ENCODE peak calls at places on chromosomes 3 and 15, in ten cellular contexts. R is uterus, J is tibial nerve, L is cardiac muscle cell, D is endodermal cell, K is colonic mucosa, F is thoracic aorta, Z is sigmoid colon, M is ovary, S is BE2C. O is an unnamed sample.
A peak's percentile ranks its signal among the peaks of the same experiment; 100 is the strongest.

GRCh38 chr15:83733206-83733605 is 79.3 kb downstream of the ADAMTSL3 start:
- DNase-seq in J (no peak), Z (no peak), L (peak; percentile 80), S (no peak), D (peak; percentile 57), K (no peak), F (no peak), M (no peak), R (no peak), O (no peak)

GRCh38 chr3:26369133-26369532 is 253.4 kb upstream of the LRRC3B start:
- DNase-seq in L (no peak), S (no peak), M (no peak), D (peak; percentile 64), J (no peak), R (no peak), K (no peak), F (no peak), Z (no peak), O (no peak)

GRCh38 chr3:195086885-195087284 is 184.1 kb downstream of the XXYLT1 start:
- DNase-seq in M (no peak), K (no peak), R (no peak), D (no peak), L (no peak), F (no peak), S (peak; percentile 2), J (no peak), Z (no peak), O (peak; percentile 59)

GRCh38 chr3:105613120-105613519 is 246.4 kb downstream of the ALCAM start:
- DNase-seq in Z (no peak), R (no peak), J (no peak), K (no peak), L (peak; percentile 4), S (no peak), M (no peak), F (no peak), D (peak; percentile 87), O (no peak)

GRCh38 chr3:184604039-184604955 is 42.7 kb downstream of the EPHB3 start:
- DNase-seq in D (peak; percentile 84), Z (peak; percentile 69), F (no peak), L (peak; percentile 24), M (peak; percentile 64), R (no peak), K (no peak), S (peak; percentile 51), J (no peak), O (no peak)

GRCh38 chr15:100725121-100726069 is 123.0 kb downstream of the ASB7 start:
- DNase-seq in Z (no peak), M (no peak), L (peak; percentile 85), R (peak; percentile 58), F (no peak), J (peak; percentile 7), D (peak; percentile 37), K (peak; percentile 14), S (no peak), O (no peak)

GRCh38 chr3:30894521-30895289 is at the start of gene GADL1:
- DNase-seq in F (no peak), Z (peak; percentile 65), L (peak; percentile 21), J (peak; percentile 6), K (no peak), R (no peak), D (peak; percentile 81), S (peak; percentile 5), M (peak; percentile 20), O (peak; percentile 25)

GRCh38 chr3:133494469-133494868 is 79.0 kb upstream of the CDV3 start:
- DNase-seq in D (peak; percentile 89), L (peak; percentile 53), Z (no peak), K (no peak), M (no peak), S (peak; percentile 63), F (no peak), J (no peak), R (no peak), O (no peak)

GRCh38 chr15:85475317-85475701 is 94.9 kb downstream of the AKAP13 start:
- DNase-seq in D (no peak), M (no peak), R (no peak), K (no peak), F (no peak), J (no peak), Z (no peak), S (no peak), L (no peak), O (no peak)

GRCh38 chr15:85477061-85477460 is 96.7 kb downstream of the AKAP13 start:
- DNase-seq in S (no peak), R (no peak), F (no peak), Z (no peak), M (no peak), K (no peak), D (no peak), L (no peak), J (no peak), O (no peak)

GRCh38 chr15:85475711-85476110 is 95.3 kb downstream of the AKAP13 start:
- DNase-seq in J (no peak), Z (no peak), K (no peak), S (no peak), M (no peak), R (no peak), D (no peak), F (no peak), L (no peak), O (no peak)

GRCh38 chr15:85479071-85479647 is 98.8 kb downstream of the AKAP13 start:
- DNase-seq in F (no peak), R (no peak), M (no peak), D (peak; percentile 83), J (no peak), K (no peak), L (peak; percentile 78), Z (no peak), S (no peak), O (no peak)

DNA sequence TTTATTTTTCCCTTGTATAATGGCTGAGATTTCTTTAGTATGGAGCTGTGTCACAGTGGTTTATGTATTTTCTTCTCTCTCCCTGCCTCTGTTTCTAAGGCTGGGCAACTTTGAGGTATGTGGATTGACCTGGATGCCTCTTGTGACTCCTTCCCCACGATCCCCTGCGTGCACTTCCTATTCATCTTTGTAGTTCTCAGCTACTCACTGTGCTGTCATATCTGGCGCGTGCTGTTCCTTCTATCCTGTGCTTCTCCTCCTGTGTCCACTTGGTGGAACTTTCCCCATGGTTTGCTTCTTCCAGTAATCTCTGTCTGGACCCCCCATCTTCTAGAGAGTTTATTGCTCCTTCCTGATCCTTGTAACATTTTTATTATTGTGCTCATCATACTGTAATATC is 97.3 kb downstream of the AKAP13 start:
- DNase-seq in D (no peak), M (no peak), F (no peak), J (no peak), L (peak; percentile 57), K (no peak), S (no peak), Z (no peak), R (no peak), O (no peak)
- TF ChIP-seq CTCF in D (peak; percentile 38), M (no peak), F (no peak), J (no peak), L (peak; percentile 25), K (no peak), S (no peak), Z (no peak), R (no peak), O (no peak)

GRCh38 chr3:47857151-47857550 is 54.2 kb downstream of the DHX30 start:
- DNase-seq in F (no peak), K (no peak), Z (no peak), M (no peak), L (no peak), R (no peak), S (no peak), D (no peak), J (no peak), O (no peak)

GRCh38 chr3:47856669-47857068 is 53.7 kb downstream of the DHX30 start:
- DNase-seq in S (no peak), Z (no peak), K (no peak), D (no peak), J (no peak), L (no peak), M (no peak), F (no peak), R (no peak), O (no peak)

GRCh38 chr3:47854267-47854666 is 51.3 kb downstream of the DHX30 start:
- DNase-seq in M (no peak), K (no peak), F (no peak), L (no peak), J (no peak), Z (no peak), S (no peak), R (no peak), D (no peak), O (no peak)

GRCh38 chr3:47854720-47855455 is 52.0 kb downstream of the DHX30 start:
- DNase-seq in Z (no peak), K (no peak), M (no peak), R (no peak), L (no peak), D (no peak), F (no peak), S (no peak), J (no peak), O (no peak)

GRCh38 chr3:47855461-47856383 is 52.8 kb downstream of the DHX30 start:
- DNase-seq in L (no peak), D (no peak), F (no peak), J (no peak), S (no peak), M (no peak), K (no peak), Z (no peak), R (no peak), O (peak; percentile 56)
- H3K36me3 ChIP-seq in L (peaks cover 34% of the 10 kb centered on the region), D (peaks cover 81% of the 10 kb centered on the region), F (peaks cover 58% of the 10 kb centered on the region), J (peaks cover 7% of the 10 kb centered on the region), S (no peaks in the 10 kb centered on the region), M (no peaks in the 10 kb centered on the region), K (peaks cover 6% of the 10 kb centered on the region), Z (peaks cover 51% of the 10 kb centered on the region), R (no peaks in the 10 kb centered on the region), O (peaks cover 97% of the 10 kb centered on the region)

GRCh38 chr3:45106874-45107273 is 39.3 kb downstream of the CDCP1 start:
- DNase-seq in D (no peak), M (no peak), J (no peak), S (no peak), F (no peak), K (no peak), L (no peak), Z (no peak), R (no peak), O (no peak)

GRCh38 chr3:45103334-45103733 is 42.8 kb downstream of the CDCP1 start:
- DNase-seq in D (no peak), F (no peak), S (no peak), L (no peak), Z (no peak), J (no peak), K (no peak), M (no peak), R (no peak), O (no peak)

GRCh38 chr3:45105855-45106655 is 40.1 kb downstream of the CDCP1 start:
- DNase-seq in F (no peak), L (peak; percentile 79), K (no peak), D (no peak), Z (no peak), J (no peak), R (no peak), S (no peak), M (no peak), O (no peak)

GRCh38 chr3:45104715-45105711 is 41.2 kb downstream of the CDCP1 start:
- DNase-seq in L (peak; percentile 61), D (no peak), F (no peak), Z (no peak), S (no peak), M (no peak), K (no peak), J (no peak), R (no peak), O (no peak)

GRCh38 chr3:45103753-45104714 is 42.1 kb downstream of the CDCP1 start:
- DNase-seq in S (no peak), Z (no peak), M (no peak), K (no peak), R (no peak), J (no peak), D (no peak), F (no peak), L (no peak), O (no peak)
- H3K4me1 ChIP-seq in S (no peaks in the 10 kb centered on the region), Z (no peaks in the 10 kb centered on the region), M (no peaks in the 10 kb centered on the region), K (no peaks in the 10 kb centered on the region), R (no peaks in the 10 kb centered on the region), J (no peaks in the 10 kb centered on the region), D (no peaks in the 10 kb centered on the region), F (no peaks in the 10 kb centered on the region), L (peaks cover 3% of the 10 kb centered on the region), O (no peaks in the 10 kb centered on the region)

GRCh38 chr3:119034256-119035013 is at the start of gene IGSF11:
- DNase-seq in K (peak; percentile 41), Z (peak; percentile 77), D (peak; percentile 89), R (peak; percentile 18), S (peak; percentile 85), J (peak; percentile 23), L (peak; percentile 50), F (no peak), M (peak; percentile 79), O (peak; percentile 19)
- TF ChIP-seq CTCF in K (no peak), Z (no peak), D (peak; percentile 50), R (no peak), S (peak; percentile 32), J (peak; percentile 84), L (peak; percentile 40), F (peak; percentile 34), M (peak; percentile 41), O (peak; percentile 27)